ENCODE peak calls at places on chromosomes 16 and 17, in seven cellular contexts. K is CD4-positive, alpha-beta T cell; A is bronchial epithelial cell; P is neural progenitor cell; I is ovary; M is mammary epithelial cell; X is GM06990. S is an unnamed sample.

GRCh38 chr17:2800367-2800766 is 4.1 kb downstream of the RAP1GAP2 start:
- DNase-seq in K (no peak), A (no peak), P (no peak), I (no peak), M (no peak), X (no peak), S (no peak)

GRCh38 chr16:69273009-69273408 is 38.1 kb upstream of the VPS4A start:
- DNase-seq in K (no peak), A (no peak), P (no peak), I (no peak), M (no peak), X (no peak), S (no peak)

GRCh38 chr17:967122-967521 is 12.5 kb downstream of the NXN start:
- DNase-seq in K (no peak), A (no peak), P (no peak), I (no peak), M (no peak), X (no peak), S (no peak)

GRCh38 chr17:57671546-57672204 is 73.4 kb downstream of the CCDC182 start:
- DNase-seq in K (peak; percentile 53), A (no peak), P (peak; percentile 91), I (peak; percentile 77), M (no peak), X (peak; percentile 36), S (peak; percentile 62)

GRCh38 chr17:81329927-81330883 is 35.1 kb upstream of the SLC38A10 start:
- DNase-seq in K (no peak), A (peak; percentile 62), P (peak; percentile 56), I (no peak), M (no peak), X (no peak), S (no peak)

GRCh38 chr16:10881479-10882030 is 4.6 kb downstream of the CIITA start:
- DNase-seq in K (no peak), A (no peak), P (no peak), I (no peak), M (no peak), X (no peak), S (no peak)

GRCh38 chr16:31382485-31383161 is 10.5 kb upstream of the ITGAD start:
- DNase-seq in K (peak; percentile 26), A (peak; percentile 12), P (peak; percentile 86), I (peak; percentile 25), M (peak; percentile 31), X (peak; percentile 52), S (peak; percentile 52)

GRCh38 chr16:53812914-53813313 is 109.0 kb downstream of the FTO start:
- DNase-seq in K (no peak), A (no peak), P (no peak), I (no peak), M (no peak), X (no peak), S (no peak)

GRCh38 chr17:57864273-57864672 is 14.4 kb upstream of the MRPS23 start:
- DNase-seq in K (no peak), A (no peak), P (no peak), I (no peak), M (no peak), X (no peak), S (no peak)

GRCh38 chr16:49353650-49354049 is 20.0 kb upstream of the C16orf78 start:
- DNase-seq in K (no peak), A (no peak), P (no peak), I (no peak), M (no peak), X (no peak), S (no peak)

GRCh38 chr17:28916302-28916934 is 13.5 kb upstream of the DHRS13 start:
- DNase-seq in K (peak; percentile 27), A (peak; percentile 48), P (peak; percentile 58), I (peak; percentile 54), M (no peak), X (no peak), S (peak; percentile 25)

GRCh38 chr16:73872856-73873255 is 423.8 kb upstream of the PSMD7 start:
- DNase-seq in K (no peak), A (no peak), P (no peak), I (no peak), M (no peak), X (no peak), S (no peak)

GRCh38 chr16:73871076-73871475 is 425.5 kb upstream of the PSMD7 start:
- DNase-seq in K (no peak), A (no peak), P (no peak), I (no peak), M (no peak), X (no peak), S (no peak)

GRCh38 chr16:73877148-73877547 is 419.5 kb upstream of the PSMD7 start:
- DNase-seq in K (no peak), A (no peak), P (no peak), I (no peak), M (no peak), X (no peak), S (no peak)

GRCh38 chr16:73878616-73879015 is 418.0 kb upstream of the PSMD7 start:
- DNase-seq in K (no peak), A (peak; percentile 76), P (peak; percentile 27), I (no peak), M (peak; percentile 35), X (no peak), S (no peak)

DNA sequence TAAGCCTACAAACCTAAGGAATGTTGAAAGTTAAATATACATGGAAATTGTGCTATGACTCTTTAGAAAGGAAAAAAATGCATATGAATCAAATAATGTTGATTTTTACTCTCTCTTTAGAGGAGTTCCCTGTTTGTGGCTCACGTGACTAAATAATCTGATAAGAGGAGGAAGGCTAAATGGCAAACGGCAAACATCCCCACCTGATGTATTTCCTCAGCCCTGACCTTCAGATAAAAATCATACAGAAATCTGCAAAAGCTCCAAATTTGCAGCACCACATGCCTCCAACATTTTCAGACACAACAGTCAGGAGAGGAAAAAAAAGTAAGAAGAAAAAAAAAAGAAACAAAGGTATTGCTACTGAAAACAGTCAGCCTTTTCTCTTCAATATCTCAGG is 423.0 kb upstream of the PSMD7 start:
- DNase-seq in K (no peak), A (no peak), P (no peak), I (no peak), M (no peak), X (no peak), S (no peak)
- TF ChIP-seq CTCF in K (no peak), A (no peak), P (no peak), I (no peak), M (no peak), X (no peak), S (no peak)

GRCh38 chr16:8571061-8571596 is 19.2 kb downstream of the TMEM114 start:
- DNase-seq in K (no peak), A (peak; percentile 44), P (peak; percentile 68), I (no peak), M (no peak), X (no peak), S (no peak)

GRCh38 chr16:8572063-8572918 is 18.0 kb downstream of the TMEM114 start:
- DNase-seq in K (no peak), A (no peak), P (no peak), I (no peak), M (no peak), X (no peak), S (no peak)

GRCh38 chr16:8575399-8575798 is 14.9 kb downstream of the TMEM114 start:
- DNase-seq in K (no peak), A (no peak), P (no peak), I (no peak), M (no peak), X (no peak), S (no peak)

GRCh38 chr16:8576141-8577004 is 13.9 kb downstream of the TMEM114 start:
- DNase-seq in K (no peak), A (no peak), P (no peak), I (no peak), M (no peak), X (no peak), S (no peak)

DNA sequence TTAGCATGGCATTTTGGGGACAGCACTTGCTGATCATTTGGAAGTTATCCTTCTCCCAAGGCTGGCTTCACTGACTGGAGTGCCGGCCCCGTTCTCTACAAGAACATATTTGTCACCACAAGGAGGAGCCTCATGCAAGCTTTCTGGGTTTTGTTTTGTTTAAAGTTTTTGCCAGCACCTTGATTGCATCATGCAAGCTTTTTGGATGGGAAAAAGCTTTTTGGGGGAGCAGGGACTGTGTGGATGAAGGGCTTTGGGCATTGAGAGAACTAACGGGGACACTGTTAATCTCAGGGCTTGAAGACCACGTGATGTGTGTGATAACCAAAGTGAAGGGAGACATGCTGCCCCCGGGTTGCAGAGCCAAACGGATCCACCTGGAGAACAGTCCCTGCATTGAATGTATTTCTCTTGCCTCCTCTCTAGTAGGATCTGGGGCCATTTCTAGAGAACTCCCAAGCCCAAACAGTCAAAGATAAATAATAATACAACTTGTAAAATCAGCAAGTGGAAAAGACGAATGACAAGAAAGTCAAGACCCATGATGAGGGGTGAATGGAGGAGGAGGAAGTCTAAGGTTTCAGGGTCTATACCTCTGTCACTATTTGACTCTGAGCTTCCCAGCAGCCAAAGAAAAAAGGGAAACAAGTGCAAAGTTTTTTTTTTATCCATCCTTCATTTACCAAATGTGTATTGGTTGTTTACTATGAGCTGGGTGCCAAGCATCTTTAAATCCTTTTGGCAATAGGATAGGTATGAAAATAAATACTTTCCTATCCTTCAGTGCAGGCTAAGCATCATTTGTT is 17.2 kb downstream of the TMEM114 start:
- DNase-seq in K (no peak), A (peak; percentile 43), P (peak; percentile 68), I (no peak), M (peak; percentile 24), X (no peak), S (no peak)
- TF ChIP-seq CTCF in K (no peak), A (peak; percentile 65), P (peak; percentile 69), I (no peak), M (peak; percentile 67), X (peak; percentile 41), S (peak; percentile 65)

GRCh38 chr17:65231662-65232335 is 94.6 kb downstream of the RGS9 start:
- DNase-seq in K (no peak), A (peak; percentile 92), P (peak; percentile 88), I (no peak), M (peak; percentile 72), X (no peak), S (peak; percentile 43)
- TF ChIP-seq CTCF in K (peak; percentile 41), A (peak; percentile 83), P (peak; percentile 85), I (no peak), M (peak; percentile 86), X (peak; percentile 85), S (peak; percentile 72)

DNA sequence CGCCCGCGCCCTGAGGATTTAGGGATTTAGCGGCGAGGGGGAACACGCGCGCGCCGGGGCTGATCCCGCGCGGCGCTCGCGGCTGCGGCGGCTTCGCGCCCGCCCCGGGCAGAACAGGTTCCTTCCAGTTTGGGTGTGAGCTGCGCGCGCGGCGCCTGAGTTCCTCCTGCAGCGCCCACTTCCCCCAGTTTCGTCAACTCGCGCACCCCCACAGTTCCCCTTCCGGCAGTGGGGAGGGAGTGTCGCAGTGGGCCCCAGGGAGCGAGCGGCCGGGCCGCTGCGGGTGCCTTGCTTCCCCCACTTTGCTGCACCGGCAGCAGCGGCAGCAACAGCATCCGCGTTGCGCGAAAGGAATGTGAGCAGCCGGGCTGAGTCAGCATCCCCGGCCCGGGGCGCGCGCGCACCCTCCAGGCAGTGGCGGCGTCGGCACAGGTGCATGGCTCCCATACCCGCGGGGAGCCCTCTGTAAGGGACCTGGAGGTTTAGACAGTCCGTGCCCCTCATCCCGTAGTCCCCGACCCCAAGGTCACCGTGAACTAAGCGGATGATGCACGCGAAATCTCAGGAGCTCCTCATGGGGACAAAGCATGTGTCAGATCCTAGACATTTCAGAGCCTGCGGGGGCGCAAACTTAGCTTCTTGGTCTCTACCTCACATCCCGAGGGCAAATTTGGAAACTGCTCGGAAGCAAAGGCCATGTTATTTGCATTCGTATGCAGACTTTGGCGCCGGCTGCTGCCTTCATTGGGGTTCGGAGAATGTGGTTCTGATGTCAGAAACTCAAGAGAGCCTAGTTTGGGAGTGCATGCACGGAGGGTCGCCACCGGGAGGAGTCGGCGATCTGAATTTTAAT is 767 bp downstream of the ARSG start:
- DNase-seq in K (peak; percentile 90), A (peak; percentile 50), P (peak; percentile 87), I (peak; percentile 56), M (peak; percentile 68), X (peak; percentile 97), S (peak; percentile 69)
- TF ChIP-seq CTCF in K (no peak), A (no peak), P (peak; percentile 35), I (no peak), M (no peak), X (peak; percentile 18), S (peak; percentile 29)

S was measured in progenitor cell of endocrine pancreas.